ENCODE peak calls at places on chromosomes 12 and 14, in nine cellular contexts. S is NCI-H1694; Y is fibroblast of mammary gland; E is Peyer's patch; L is CD4-positive, alpha-beta memory T cell; W is AG10803; C is stimulated activated CD4-positive, alpha-beta T cell treated with anti-CD3 and anti-CD28 coated beads, Interleukin-1b, Interleukin-23, amount 100 ng/mL, for 24 hours; Q is RCC 7860; A is endothelial cell. O is an unnamed sample.

GRCh38 chr12:117212563-117213190 is 22.4 kb upstream of the FBXO21 start:
- DNase-seq in S (peak; percentile 86), Y (peak; percentile 77), E (peak; percentile 83), L (peak; percentile 48), W (peak; percentile 82), C (peak; percentile 54), Q (peak; percentile 39), A (peak; percentile 76), O (peak; percentile 69)

GRCh38 chr12:12726543-12727093 is 9.4 kb downstream of the CDKN1B start:
- DNase-seq in S (no peak), Y (peak; percentile 91), E (no peak), L (no peak), W (peak; percentile 77), C (no peak), Q (peak; percentile 69), A (no peak), O (no peak)

GRCh38 chr14:104865631-104866441 is 768 bp downstream of the CEP170B start:
- DNase-seq in S (no peak), Y (peak; percentile 70), E (peak; percentile 79), L (no peak), W (peak; percentile 75), C (no peak), Q (peak; percentile 30), A (peak; percentile 41), O (no peak)

GRCh38 chr12:96514328-96514727 is 25.0 kb downstream of the CFAP54 start:
- DNase-seq in S (no peak), Y (no peak), E (no peak), L (no peak), W (peak; percentile 39), C (no peak), Q (no peak), A (no peak), O (no peak)

GRCh38 chr12:22518067-22518719 is 26.1 kb downstream of the C2CD5 start:
- DNase-seq in S (peak; percentile 90), Y (peak; percentile 61), E (no peak), L (no peak), W (no peak), C (no peak), Q (no peak), A (no peak), O (no peak)

GRCh38 chr14:104870368-104871144 is 5.5 kb downstream of the CEP170B start:
- DNase-seq in S (no peak), Y (no peak), E (peak; percentile 65), L (peak; percentile 22), W (no peak), C (peak; percentile 34), Q (no peak), A (peak; percentile 66), O (peak; percentile 31)

GRCh38 chr14:66974397-66975025 is 214.7 kb upstream of the GARIN2 start:
- DNase-seq in S (no peak), Y (peak; percentile 4), E (no peak), L (no peak), W (peak; percentile 31), C (no peak), Q (peak; percentile 17), A (no peak), O (no peak)

GRCh38 chr14:78222746-78223145 is 52.6 kb downstream of the NRXN3 start:
- DNase-seq in S (no peak), Y (no peak), E (no peak), L (no peak), W (no peak), C (no peak), Q (no peak), A (no peak), O (no peak)

GRCh38 chr12:70854138-70854537 is 66.4 kb downstream of the PTPRR start:
- DNase-seq in S (no peak), Y (peak; percentile 15), E (no peak), L (no peak), W (peak; percentile 41), C (no peak), Q (no peak), A (no peak), O (no peak)

GRCh38 chr14:102893452-102893851 is 29.0 kb upstream of the AMN start:
- DNase-seq in S (no peak), Y (peak; percentile 98), E (peak; percentile 76), L (no peak), W (peak; percentile 98), C (no peak), Q (no peak), A (no peak), O (no peak)

GRCh38 chr12:91111366-91112321 is at the start of gene LUM:
- DNase-seq in S (no peak), Y (peak; percentile 81), E (peak; percentile 53), L (no peak), W (peak; percentile 97), C (no peak), Q (no peak), A (no peak), O (no peak)